ENCODE peak calls at places on chromosome 19, in five cellular contexts. P, O, K, C and B are unnamed samples.

GRCh38 chr19:55206664-55207500 is 2.4 kb downstream of the PTPRH start:
- DNase-seq in P (no peak), O (peak; percentile 84), K (peak; percentile 84), C (peak; percentile 32), B (peak; percentile 31)

GRCh38 chr19:2387367-2388288 is 27.6 kb downstream of the TMPRSS9 start:
- DNase-seq in P (no peak), O (no peak), K (no peak), C (no peak), B (no peak)

GRCh38 chr19:10637894-10638293 is 12.5 kb downstream of the SLC44A2 start:
- DNase-seq in P (no peak), O (no peak), K (no peak), C (no peak), B (no peak)

GRCh38 chr19:37928527-37929286 is 21.7 kb downstream of the SIPA1L3 start:
- DNase-seq in P (no peak), O (no peak), K (no peak), C (no peak), B (no peak)

GRCh38 chr19:45056831-45057230 is 18.0 kb downstream of the CLASRP start:
- DNase-seq in P (no peak), O (no peak), K (no peak), C (no peak), B (no peak)

GRCh38 chr19:55486043-55486970 is 1.3 kb downstream of the NAT14 start:
- DNase-seq in P (no peak), O (peak; percentile 67), K (no peak), C (no peak), B (no peak)

GRCh38 chr19:31448221-31448657 is 99.0 kb upstream of the TSHZ3 start:
- DNase-seq in P (no peak), O (peak; percentile 77), K (peak; percentile 59), C (no peak), B (no peak)

GRCh38 chr19:24046550-24046949 is 40.4 kb upstream of the ZNF254 start:
- DNase-seq in P (no peak), O (no peak), K (no peak), C (no peak), B (no peak)

GRCh38 chr19:42279902-42280760 is 11.1 kb downstream of the CIC start:
- DNase-seq in P (peak; percentile 87), O (peak; percentile 94), K (peak; percentile 94), C (peak; percentile 80), B (peak; percentile 79)

GRCh38 chr19:30073152-30074000 is 131.3 kb downstream of the URI1 start:
- DNase-seq in P (no peak), O (no peak), K (no peak), C (no peak), B (no peak)

GRCh38 chr19:1262687-1263123 is 6.4 kb upstream of the CIRBP start:
- DNase-seq in P (no peak), O (peak; percentile 46), K (peak; percentile 15), C (no peak), B (no peak)

GRCh38 chr19:49161987-49162386 is 4.4 kb downstream of the TRPM4 start:
- DNase-seq in P (no peak), O (no peak), K (no peak), C (no peak), B (no peak)

GRCh38 chr19:49165111-49165750 is 7.6 kb downstream of the TRPM4 start:
- DNase-seq in P (no peak), O (no peak), K (peak; percentile 64), C (no peak), B (no peak)

GRCh38 chr19:49167857-49168409 is 10.3 kb downstream of the TRPM4 start:
- DNase-seq in P (no peak), O (no peak), K (no peak), C (no peak), B (no peak)

GRCh38 chr19:49168421-49168820 is 10.8 kb downstream of the TRPM4 start:
- DNase-seq in P (no peak), O (no peak), K (no peak), C (no peak), B (no peak)

DNA sequence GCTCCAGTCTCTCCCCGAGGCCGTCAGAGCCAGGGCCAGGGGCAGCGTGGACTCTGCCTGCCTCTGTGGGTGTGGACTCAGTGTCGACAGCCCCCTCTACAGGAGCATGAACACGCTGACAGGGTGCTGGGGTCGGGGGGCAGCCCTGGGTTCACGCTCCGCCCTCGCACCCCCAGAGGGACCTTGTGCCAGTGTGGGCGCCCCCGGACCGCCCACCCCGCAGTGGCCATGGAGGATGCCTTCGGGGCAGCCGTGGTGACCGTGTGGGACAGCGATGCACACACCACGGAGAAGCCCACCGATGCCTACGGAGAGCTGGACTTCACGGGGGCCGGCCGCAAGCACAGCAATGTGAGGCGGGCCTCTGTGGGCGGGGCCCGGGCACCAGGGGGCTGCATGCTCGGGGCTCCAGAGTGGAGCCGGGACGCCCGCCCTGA is 8.3 kb downstream of the TRPM4 start:
- DNase-seq in P (no peak), O (no peak), K (no peak), C (no peak), B (no peak)
- TF ChIP-seq CTCF in P (no peak), O (no peak), K (no peak), C (no peak), B (no peak)

GRCh38 chr19:4012092-4012974 is 4.8 kb downstream of the PIAS4 start:
- DNase-seq in P (no peak), O (no peak), K (no peak), C (no peak), B (no peak)

GRCh38 chr19:4010808-4011110 is 3.2 kb downstream of the PIAS4 start:
- DNase-seq in P (no peak), O (no peak), K (no peak), C (no peak), B (no peak)

GRCh38 chr19:4009990-4010807 is 2.7 kb downstream of the PIAS4 start:
- DNase-seq in P (no peak), O (no peak), K (no peak), C (no peak), B (no peak)

GRCh38 chr19:4007836-4008539 is 452 bp downstream of the PIAS4 start:
- DNase-seq in P (no peak), O (peak; percentile 41), K (no peak), C (no peak), B (no peak)

GRCh38 chr19:4007021-4007835 is at the start of gene PIAS4:
- DNase-seq in P (peak; percentile 84), O (peak; percentile 97), K (peak; percentile 95), C (peak; percentile 96), B (peak; percentile 91)
- TF ChIP-seq CTCF in P (no peak), O (no peak), K (no peak), C (no peak), B (peak; percentile 35)

GRCh38 chr19:8017808-8018207 is 12.4 kb upstream of the ELAVL1 start:
- DNase-seq in P (no peak), O (no peak), K (no peak), C (no peak), B (no peak)
- TF ChIP-seq CTCF in P (no peak), O (no peak), K (no peak), C (no peak), B (peak; percentile 26)

DNA sequence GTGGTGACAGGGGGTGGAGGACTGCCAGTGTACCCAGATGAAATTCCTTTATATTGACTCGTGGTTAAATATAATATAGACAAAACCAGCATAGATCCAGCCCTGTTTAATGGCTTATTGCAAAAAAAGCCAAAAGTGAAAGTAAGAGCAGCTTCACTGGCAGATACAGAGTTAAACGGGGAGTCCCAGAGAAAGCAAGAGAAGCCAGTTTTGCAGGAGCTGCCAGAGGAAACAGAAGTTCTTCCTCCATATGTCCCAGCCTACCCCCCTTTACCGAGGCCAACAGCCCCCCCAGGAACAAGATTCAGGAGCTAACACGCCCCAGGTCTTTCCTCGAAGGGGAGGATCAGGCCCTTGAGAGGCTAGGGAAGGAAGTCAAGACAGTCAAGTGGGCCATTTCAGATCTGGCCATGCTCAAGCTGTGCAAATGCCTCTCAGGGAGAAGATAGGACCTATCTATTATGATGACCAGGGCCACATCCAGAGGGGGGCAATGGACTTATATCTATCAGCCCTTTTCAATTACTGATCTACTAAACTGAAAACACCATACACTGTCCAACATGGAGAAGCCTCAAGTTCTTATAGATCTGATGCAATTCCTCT is 47.2 kb upstream of the ZNF737 start:
- DNase-seq in P (no peak), O (no peak), K (no peak), C (no peak), B (no peak)
- TF ChIP-seq CTCF in P (no peak), O (no peak), K (no peak), C (no peak), B (no peak)

DNA sequence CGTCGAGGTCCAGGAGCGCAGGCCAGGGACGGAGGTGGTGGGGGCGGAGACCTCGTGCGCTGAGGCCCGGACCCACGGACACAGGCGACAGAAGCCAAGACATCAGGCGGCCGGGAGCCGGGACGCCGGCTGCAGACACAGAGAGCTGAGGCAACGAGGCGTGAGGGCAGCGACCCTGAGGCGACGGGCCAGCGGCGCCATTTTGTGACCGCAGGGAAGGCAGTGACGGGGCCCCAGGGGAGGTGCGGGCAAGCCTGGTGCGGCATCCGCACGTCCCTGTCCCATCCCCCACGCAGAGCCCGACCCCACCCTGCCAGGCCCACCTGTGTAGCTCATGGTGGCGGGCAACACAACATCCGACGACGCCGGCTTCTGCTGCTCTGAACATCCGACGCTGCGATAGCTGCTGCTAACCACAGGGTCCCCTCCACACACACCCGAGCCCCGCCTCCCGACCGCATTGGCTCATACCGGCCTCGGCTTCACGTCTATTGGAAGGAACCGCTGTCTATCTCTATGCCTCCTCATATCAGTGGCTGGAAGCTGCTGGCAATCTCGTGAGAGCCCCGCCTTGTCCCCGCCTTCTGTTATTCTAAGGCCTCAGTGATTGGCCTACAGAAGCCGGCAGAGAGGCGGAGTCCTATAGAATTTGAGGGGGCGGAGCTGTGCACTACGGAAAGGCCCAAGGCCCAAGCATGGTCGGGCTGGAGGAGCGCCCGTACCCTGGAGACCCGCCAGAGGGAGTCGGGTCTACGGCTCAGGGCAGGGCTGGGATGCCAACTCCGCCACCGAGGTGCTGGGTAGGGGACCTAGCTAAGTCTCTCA is at the start of gene AKAP8L:
- DNase-seq in P (peak; percentile 100), O (peak; percentile 98), K (peak; percentile 100), C (peak; percentile 94), B (peak; percentile 95)
- TF ChIP-seq CTCF in P (peak; percentile 45), O (peak; percentile 24), K (peak; percentile 58), C (peak; percentile 56), B (peak; percentile 75)

GRCh38 chr19:51788029-51788428 is 6.9 kb upstream of the FPR3 start:
- DNase-seq in P (no peak), O (no peak), K (no peak), C (no peak), B (no peak)
- TF ChIP-seq CTCF in P (no peak), O (no peak), K (no peak), C (no peak), B (no peak)

GRCh38 chr19:4390017-4390861 is 10.1 kb downstream of the SH3GL1 start:
- DNase-seq in P (no peak), O (no peak), K (peak; percentile 60), C (peak; percentile 54), B (no peak)
- TF ChIP-seq CTCF in P (no peak), O (no peak), K (no peak), C (no peak), B (no peak)